ENCODE peak calls at places on chromosomes 1 and 21, in four cellular contexts. O is midbrain, M is immature natural killer cell, G is H9. X is an unnamed sample.

GRCh38 chr1:55334140-55334539 is 119.0 kb upstream of the USP24 start:
- DNase-seq in O (no peak), M (no peak), G (no peak), X (no peak)

GRCh38 chr21:44427241-44428120 is 27.8 kb upstream of the LRRC3 start:
- DNase-seq in O (no peak), M (no peak), G (peak), X (no peak)

GRCh38 chr21:14737922-14738321 is 191.8 kb upstream of the SAMSN1 start:
- DNase-seq in O (peak), M (peak), G (no peak), X (peak)

GRCh38 chr1:10625554-10625953 is 150.8 kb downstream of the PEX14 start:
- DNase-seq in O (no peak), G (peak), M (no peak), X (no peak)

GRCh38 chr1:24311234-24311633 is 7.9 kb upstream of the GRHL3 start:
- DNase-seq in G (no peak), O (no peak), M (no peak), X (no peak)

GRCh38 chr1:21217812-21218596 is 41.3 kb upstream of the EIF4G3 start:
- DNase-seq in G (peak), M (no peak), O (peak), X (no peak)

GRCh38 chr1:110433803-110434202 is 17.1 kb upstream of the PROK1 start:
- DNase-seq in O (no peak), M (no peak), G (peak), X (no peak)

GRCh38 chr1:203287109-203287893 is 18.0 kb upstream of the BTG2 start:
- DNase-seq in M (peak), G (no peak), O (peak), X (peak)

GRCh38 chr1:56584910-56585528 is 5.7 kb upstream of the PLPP3 start:
- DNase-seq in M (peak), O (peak), G (no peak), X (peak)

GRCh38 chr1:247528812-247529474 is 7.3 kb downstream of the OR2C3 start:
- DNase-seq in M (no peak), G (no peak), O (no peak), X (no peak)

GRCh38 chr1:6870086-6870485 is 84.8 kb downstream of the CAMTA1 start:
- DNase-seq in G (no peak), M (no peak), O (no peak), X (no peak)

GRCh38 chr1:152169356-152170025 is 10.5 kb upstream of the RPTN start:
- DNase-seq in O (no peak), M (no peak), G (no peak), X (no peak)

GRCh38 chr1:36151845-36152203 is 2.5 kb upstream of the TRAPPC3 start:
- DNase-seq in O (no peak), M (peak), G (no peak), X (peak)

GRCh38 chr1:153389978-153390879 is 644 bp downstream of the S100A8 start:
- DNase-seq in O (no peak), M (no peak), G (no peak), X (no peak)

GRCh38 chr1:159646687-159647086 is 59.1 kb downstream of the APCS start:
- DNase-seq in O (peak), M (no peak), G (no peak), X (no peak)